ENCODE peak calls at places on chromosomes 2 and 18, in seven cellular contexts. F is astrocyte of the cerebellum; O is foreskin fibroblast; V is stimulated activated CD4-positive, alpha-beta T cell treated with anti-CD3 and anti-CD28 coated beads, Interleukin-15, amount 100 ng/mL, for 1 hour; H is posterior vena cava; B is IMR-90; L is GM23248. S is an unnamed sample.
A peak's percentile ranks its signal among the peaks of the same experiment; 100 is the strongest.

GRCh38 chr2:29481313-29481712 is 366.1 kb downstream of the CLIP4 start:
- DNase-seq in F (no peak), O (no peak), V (no peak), H (no peak), B (no peak), L (no peak), S (no peak)

GRCh38 chr2:18731661-18732060 is 142.3 kb upstream of the NT5C1B start:
- DNase-seq in F (no peak), O (peak; percentile 7), V (no peak), H (no peak), B (no peak), L (no peak), S (no peak)

GRCh38 chr2:168166902-168167510 is 80.4 kb downstream of the STK39 start:
- DNase-seq in F (no peak), O (peak; percentile 67), V (no peak), H (no peak), B (peak; percentile 78), L (peak; percentile 73), S (peak; percentile 27)

GRCh38 chr18:74334242-74334893 is 18.7 kb downstream of the C18orf63 start:
- DNase-seq in F (no peak), O (no peak), V (no peak), H (no peak), B (no peak), L (no peak), S (no peak)

GRCh38 chr2:3647246-3647645 is 10.8 kb upstream of the ALLC start:
- DNase-seq in F (no peak), O (no peak), V (no peak), H (peak; percentile 78), B (no peak), L (no peak), S (no peak)

GRCh38 chr2:229731363-229731762 is 17.0 kb upstream of the DNER start:
- DNase-seq in F (no peak), O (no peak), V (no peak), H (no peak), B (no peak), L (no peak), S (no peak)

GRCh38 chr2:24628746-24629145 is 137.7 kb downstream of the NCOA1 start:
- DNase-seq in F (no peak), O (no peak), V (no peak), H (no peak), B (no peak), L (no peak), S (no peak)

GRCh38 chr2:241561811-241562210 is 3.3 kb downstream of the BOK start:
- DNase-seq in F (peak; percentile 41), O (peak; percentile 87), V (no peak), H (peak; percentile 92), B (peak; percentile 80), L (peak; percentile 90), S (peak; percentile 62)

GRCh38 chr2:70425682-70426301 is 123.9 kb upstream of the FAM136A start:
- DNase-seq in F (no peak), O (no peak), V (no peak), H (no peak), B (no peak), L (no peak), S (no peak)

GRCh38 chr2:46305767-46306166 is 8.6 kb downstream of the EPAS1 start:
- DNase-seq in F (no peak), O (no peak), V (no peak), H (no peak), B (no peak), L (no peak), S (no peak)

GRCh38 chr18:50709215-50709614 is 110.6 kb downstream of the MRO start:
- DNase-seq in F (no peak), O (no peak), V (no peak), H (peak; percentile 75), B (no peak), L (no peak), S (no peak)

GRCh38 chr2:3107567-3107966 is 270.1 kb downstream of the EIPR1 start:
- DNase-seq in F (no peak), O (no peak), V (no peak), H (peak; percentile 51), B (no peak), L (no peak), S (no peak)

GRCh38 chr2:217865373-217865772 is 137.4 kb downstream of the TNS1 start:
- DNase-seq in F (no peak), O (no peak), V (no peak), H (no peak), B (no peak), L (no peak), S (no peak)

GRCh38 chr2:170454471-170455372 is 260.4 kb upstream of the SP5 start:
- DNase-seq in F (no peak), O (no peak), V (no peak), H (no peak), B (no peak), L (no peak), S (no peak)

GRCh38 chr2:232315049-232315922 is 63.3 kb upstream of the ALPP start:
- DNase-seq in F (peak; percentile 20), O (peak; percentile 93), V (peak; percentile 50), H (peak; percentile 92), B (peak; percentile 30), L (peak; percentile 92), S (peak; percentile 96)

S was measured in AG10803.